ENCODE peak calls at places on chromosomes 5 and 9, in six cellular contexts. O is activated T-cell treated with anti-CD3 and anti-CD28 coated beads, Interleukin-2, amount 50 U/mL, for 4 hours; E is brain pericyte; C is SW 1271; D is GM18507; V is sigmoid colon. N is an unnamed sample.

GRCh38 chr5:41960481-41960880 is 35.4 kb downstream of the FBXO4 start:
- DNase-seq in O (no peak), E (no peak), C (no peak), D (no peak), V (no peak), N (no peak)

GRCh38 chr5:68303038-68303738 is 87.6 kb downstream of the PIK3R1 start:
- DNase-seq in O (no peak), E (no peak), C (no peak), D (no peak), V (no peak), N (no peak)

GRCh38 chr5:58629190-58630159 is 46.6 kb downstream of the RAB3C start:
- DNase-seq in O (no peak), E (no peak), C (no peak), D (no peak), V (no peak), N (peak; percentile 10)

GRCh38 chr5:9251379-9251980 is 294.4 kb downstream of the SEMA5A start:
- DNase-seq in O (no peak), E (no peak), C (no peak), D (no peak), V (no peak), N (no peak)

GRCh38 chr9:10007356-10007755 is 605.4 kb downstream of the PTPRD start:
- DNase-seq in O (no peak), E (no peak), C (no peak), D (no peak), V (no peak), N (no peak)

GRCh38 chr5:102090770-102091169 is 205.3 kb downstream of the SLCO4C1 start:
- DNase-seq in O (no peak), E (no peak), C (peak; percentile 2), D (no peak), V (no peak), N (no peak)

GRCh38 chr9:71814226-71814625 is 45.9 kb upstream of the CEMIP2 start:
- DNase-seq in O (no peak), E (no peak), C (no peak), D (no peak), V (peak; percentile 83), N (no peak)

GRCh38 chr9:89154218-89154617 is 24.4 kb downstream of the SHC3 start:
- DNase-seq in O (no peak), E (no peak), C (no peak), D (no peak), V (no peak), N (no peak)

GRCh38 chr9:92600742-92601261 is 65.0 kb upstream of the ECM2 start:
- DNase-seq in O (no peak), E (no peak), C (no peak), D (no peak), V (no peak), N (no peak)

GRCh38 chr9:127783111-127783621 is 2.7 kb upstream of the CDK9 start:
- DNase-seq in O (peak; percentile 45), E (no peak), C (no peak), D (no peak), V (peak; percentile 77), N (no peak)

GRCh38 chr5:40486437-40487270 is 193.1 kb upstream of the PTGER4 start:
- DNase-seq in O (peak; percentile 50), E (no peak), C (no peak), D (no peak), V (no peak), N (no peak)

GRCh38 chr9:135086597-135087488 is 625 bp upstream of the OLFM1 start:
- DNase-seq in O (no peak), E (no peak), C (no peak), D (no peak), V (no peak), N (no peak)

GRCh38 chr9:89864731-89865130 is 259.9 kb downstream of the GADD45G start:
- DNase-seq in O (no peak), E (no peak), C (no peak), D (no peak), V (peak; percentile 32), N (no peak)

GRCh38 chr9:78958887-78959286 is 612.9 kb upstream of the TLE4 start:
- DNase-seq in O (no peak), E (no peak), C (peak; percentile 13), D (no peak), V (no peak), N (no peak)

GRCh38 chr5:150137168-150137957 is 18.3 kb downstream of the PDGFRB start:
- DNase-seq in O (no peak), E (no peak), C (no peak), D (no peak), V (no peak), N (no peak)

GRCh38 chr9:129283290-129283691 is 105.2 kb upstream of the IER5L start:
- DNase-seq in O (no peak), E (no peak), C (no peak), D (no peak), V (peak; percentile 63), N (no peak)

GRCh38 chr9:125794708-125795107 is 47.5 kb downstream of the PBX3 start:
- DNase-seq in O (no peak), E (no peak), C (no peak), D (no peak), V (no peak), N (no peak)

GRCh38 chr5:31049933-31050704 is 143.4 kb upstream of the CDH6 start:
- DNase-seq in O (no peak), E (no peak), C (no peak), D (no peak), V (no peak), N (no peak)

GRCh38 chr9:137306546-137307254 is 4.6 kb upstream of the NRARP start:
- DNase-seq in O (no peak), E (no peak), C (no peak), D (no peak), V (no peak), N (no peak)

GRCh38 chr5:107215581-107215980 is 455.2 kb downstream of the EFNA5 start:
- DNase-seq in O (no peak), E (no peak), C (no peak), D (no peak), V (no peak), N (no peak)

GRCh38 chr5:75574791-75575190 is 36.5 kb upstream of the ANKDD1B start:
- DNase-seq in O (no peak), E (no peak), C (no peak), D (no peak), V (no peak), N (no peak)

GRCh38 chr9:98986866-98987653 is 43.4 kb downstream of the COL15A1 start:
- DNase-seq in O (no peak), E (no peak), C (no peak), D (no peak), V (peak; percentile 85), N (no peak)

GRCh38 chr9:16417101-16417500 is 453.4 kb downstream of the BNC2 start:
- DNase-seq in O (no peak), E (peak; percentile 80), C (no peak), D (no peak), V (no peak), N (no peak)

GRCh38 chr5:134543820-134544692 is 18.6 kb downstream of the JADE2 start:
- DNase-seq in O (peak; percentile 19), E (no peak), C (no peak), D (no peak), V (no peak), N (no peak)

GRCh38 chr5:1437876-1438559 is 7.2 kb downstream of the SLC6A3 start:
- DNase-seq in O (no peak), E (no peak), C (no peak), D (no peak), V (no peak), N (no peak)

GRCh38 chr9:6055213-6055612 is 39.8 kb upstream of the RANBP6 start:
- DNase-seq in O (no peak), E (peak; percentile 21), C (peak; percentile 3), D (no peak), V (no peak), N (peak; percentile 82)

GRCh38 chr5:62731011-62731410 is 152.4 kb downstream of the LRRC70 start:
- DNase-seq in O (no peak), E (no peak), C (no peak), D (no peak), V (no peak), N (no peak)

GRCh38 chr5:92518318-92518913 is 1062.6 kb downstream of the NR2F1-AS1 start:
- DNase-seq in O (no peak), E (no peak), C (no peak), D (peak; percentile 8), V (no peak), N (no peak)

N was measured in glomerular endothelial cell.